ENCODE peak calls at places on chromosomes 6 and 20, in four cellular contexts. One of them, this sample, is unnamed.

GRCh38 chr6:3516094-3516493 is 59.2 kb upstream of the SLC22A23 start:
- DNase-seq in K562: no peak
- DNase-seq in GM12878: no peak
- DNase-seq in HepG2: no peak
- DNase-seq in this sample: no peak

GRCh38 chr6:168017629-168018028 is 20.2 kb downstream of the KIF25 start:
- DNase-seq in K562: no peak
- DNase-seq in GM12878: no peak
- DNase-seq in HepG2: no peak
- DNase-seq in this sample: peak; percentile 20

GRCh38 chr6:56657364-56657763 is 14.7 kb upstream of the DST start:
- DNase-seq in K562: no peak
- DNase-seq in GM12878: no peak
- DNase-seq in HepG2: no peak
- DNase-seq in this sample: no peak

GRCh38 chr6:85865665-85866372 is 223.1 kb upstream of the SYNCRIP start:
- DNase-seq in K562: no peak
- DNase-seq in GM12878: no peak
- DNase-seq in HepG2: peak; percentile 74
- DNase-seq in this sample: no peak

GRCh38 chr6:80022803-80023202 is 18.4 kb downstream of the TTK start:
- DNase-seq in K562: no peak
- DNase-seq in GM12878: no peak
- DNase-seq in HepG2: no peak
- DNase-seq in this sample: no peak

GRCh38 chr6:136613477-136613876 is 63.3 kb upstream of the MAP7 start:
- DNase-seq in K562: no peak
- DNase-seq in GM12878: no peak
- DNase-seq in HepG2: no peak
- DNase-seq in this sample: no peak

GRCh38 chr6:15879372-15880261 is 216.8 kb upstream of the DTNBP1 start:
- DNase-seq in K562: peak; percentile 71
- DNase-seq in GM12878: no peak
- DNase-seq in HepG2: no peak
- DNase-seq in this sample: no peak

GRCh38 chr6:44082872-44083321 is 44.4 kb downstream of the MRPL14 start:
- DNase-seq in K562: no peak
- DNase-seq in GM12878: no peak
- DNase-seq in HepG2: no peak
- DNase-seq in this sample: no peak

GRCh38 chr6:84568971-84569370 is 195.4 kb downstream of the TBX18 start:
- DNase-seq in K562: no peak
- DNase-seq in GM12878: no peak
- DNase-seq in HepG2: no peak
- DNase-seq in this sample: no peak

GRCh38 chr20:51404297-51405060 is 138.0 kb downstream of the NFATC2 start:
- DNase-seq in K562: no peak
- DNase-seq in GM12878: peak; percentile 80
- DNase-seq in HepG2: no peak
- DNase-seq in this sample: no peak

GRCh38 chr6:16850332-16851022 is 89.2 kb upstream of the ATXN1 start:
- DNase-seq in K562: no peak
- DNase-seq in GM12878: no peak
- DNase-seq in HepG2: no peak
- DNase-seq in this sample: no peak

GRCh38 chr6:28643017-28643740 is 117.5 kb downstream of the GPX5 start:
- DNase-seq in K562: peak; percentile 40
- DNase-seq in GM12878: peak; percentile 36
- DNase-seq in HepG2: peak; percentile 69
- DNase-seq in this sample: peak; percentile 70

GRCh38 chr20:31542201-31542842 is 28.1 kb downstream of the HM13 start:
- DNase-seq in K562: no peak
- DNase-seq in GM12878: no peak
- DNase-seq in HepG2: no peak
- DNase-seq in this sample: no peak

GRCh38 chr6:168232989-168233874 is 86.3 kb downstream of the DACT2 start:
- DNase-seq in K562: no peak
- DNase-seq in GM12878: no peak
- DNase-seq in HepG2: no peak
- DNase-seq in this sample: no peak

GRCh38 chr20:33821270-33821836 is 10.2 kb downstream of the CHMP4B start:
- DNase-seq in K562: no peak
- DNase-seq in GM12878: no peak
- DNase-seq in HepG2: no peak
- DNase-seq in this sample: no peak

GRCh38 chr6:110574817-110575216 is 98.4 kb upstream of the SLC22A16 start:
- DNase-seq in K562: no peak
- DNase-seq in GM12878: no peak
- DNase-seq in HepG2: no peak
- DNase-seq in this sample: no peak

GRCh38 chr6:168628732-168629245 is 187.8 kb downstream of the SMOC2 start:
- DNase-seq in K562: no peak
- DNase-seq in GM12878: no peak
- DNase-seq in HepG2: no peak
- DNase-seq in this sample: no peak

GRCh38 chr20:32333988-32334885 is 23.9 kb upstream of the ASXL1 start:
- DNase-seq in K562: peak; percentile 73
- DNase-seq in GM12878: no peak
- DNase-seq in HepG2: no peak
- DNase-seq in this sample: no peak

GRCh38 chr6:31940256-31940664 is 5.6 kb upstream of the CFB start:
- DNase-seq in K562: no peak
- DNase-seq in GM12878: no peak
- DNase-seq in HepG2: peak; percentile 78
- DNase-seq in this sample: no peak

GRCh38 chr6:35668708-35669440 is 19.8 kb downstream of the FKBP5 start:
- DNase-seq in K562: no peak
- DNase-seq in GM12878: no peak
- DNase-seq in HepG2: no peak
- DNase-seq in this sample: no peak

GRCh38 chr6:44257007-44257752 is at the start of gene SLC35B2:
- DNase-seq in K562: peak; percentile 94
- DNase-seq in GM12878: no peak
- DNase-seq in HepG2: peak; percentile 88
- DNase-seq in this sample: no peak

GRCh38 chr20:17225891-17226409 is 890 bp upstream of the PCSK2 start:
- DNase-seq in K562: no peak
- DNase-seq in GM12878: no peak
- DNase-seq in HepG2: no peak
- DNase-seq in this sample: no peak

GRCh38 chr6:43658161-43658560 is 13.3 kb downstream of the RSPH9 start:
- DNase-seq in K562: no peak
- DNase-seq in GM12878: no peak
- DNase-seq in HepG2: no peak
- DNase-seq in this sample: no peak

GRCh38 chr6:135871878-135872277 is 20.4 kb downstream of the PDE7B start:
- DNase-seq in K562: no peak
- DNase-seq in GM12878: no peak
- DNase-seq in HepG2: no peak
- DNase-seq in this sample: no peak

GRCh38 chr20:47546184-47547033 is 44.7 kb downstream of the NCOA3 start:
- DNase-seq in K562: no peak
- DNase-seq in GM12878: no peak
- DNase-seq in HepG2: no peak
- DNase-seq in this sample: no peak

GRCh38 chr20:6504826-6505225 is 262.7 kb upstream of the BMP2 start:
- DNase-seq in K562: no peak
- DNase-seq in GM12878: no peak
- DNase-seq in HepG2: no peak
- DNase-seq in this sample: no peak

DNA sequence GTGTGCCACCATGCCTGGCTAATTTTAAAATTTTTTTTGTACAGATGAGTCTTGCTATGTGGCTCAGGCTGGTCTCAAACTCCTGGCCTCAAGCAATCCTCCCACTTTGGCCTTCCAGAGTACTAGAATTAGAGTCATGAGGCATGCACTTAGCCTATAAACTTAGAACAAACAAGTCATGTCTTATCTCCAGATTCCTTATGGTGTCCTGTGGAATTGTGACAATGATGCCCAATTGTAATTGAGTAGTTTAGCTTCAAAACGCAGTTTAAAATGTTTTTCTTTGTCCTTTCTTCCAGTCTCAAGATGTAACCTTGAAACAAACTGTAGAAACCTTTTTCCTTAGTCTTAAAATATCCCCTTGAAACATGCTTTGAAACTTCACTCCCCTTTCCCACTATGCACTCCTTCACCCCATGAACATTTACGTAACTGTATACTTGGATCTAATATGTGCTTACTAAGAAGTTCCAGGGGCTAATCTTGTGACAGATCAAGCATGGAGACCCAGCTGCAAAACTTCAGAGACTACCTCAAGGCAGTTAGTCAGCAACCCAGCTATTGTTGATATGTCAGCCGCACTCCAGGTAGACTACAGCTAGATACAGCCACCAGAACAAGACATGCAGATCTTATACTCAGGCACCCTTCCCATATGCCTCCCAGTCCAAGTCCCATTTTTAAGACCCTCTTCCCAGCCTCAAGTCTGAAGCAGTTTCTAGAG is 46.2 kb downstream of the MAN1A1 start:
- DNase-seq in K562: no peak
- DNase-seq in GM12878: no peak
- DNase-seq in HepG2: no peak
- DNase-seq in this sample: no peak
- TF ChIP-seq CBX5 in K562: no peak
- TF ChIP-seq CBX5 in GM12878: no peak
- TF ChIP-seq CBX5 in HepG2: no peak
- TF ChIP-seq CBX5 in this sample: no peak

GRCh38 chr20:3237958-3238615 is 903 bp downstream of the SLC4A11 start:
- DNase-seq in K562: no peak
- DNase-seq in GM12878: no peak
- DNase-seq in HepG2: no peak
- DNase-seq in this sample: peak; percentile 78
- TF ChIP-seq CBX5 in K562: no peak
- TF ChIP-seq CBX5 in GM12878: no peak
- TF ChIP-seq CBX5 in HepG2: no peak
- TF ChIP-seq CBX5 in this sample: no peak

DNA sequence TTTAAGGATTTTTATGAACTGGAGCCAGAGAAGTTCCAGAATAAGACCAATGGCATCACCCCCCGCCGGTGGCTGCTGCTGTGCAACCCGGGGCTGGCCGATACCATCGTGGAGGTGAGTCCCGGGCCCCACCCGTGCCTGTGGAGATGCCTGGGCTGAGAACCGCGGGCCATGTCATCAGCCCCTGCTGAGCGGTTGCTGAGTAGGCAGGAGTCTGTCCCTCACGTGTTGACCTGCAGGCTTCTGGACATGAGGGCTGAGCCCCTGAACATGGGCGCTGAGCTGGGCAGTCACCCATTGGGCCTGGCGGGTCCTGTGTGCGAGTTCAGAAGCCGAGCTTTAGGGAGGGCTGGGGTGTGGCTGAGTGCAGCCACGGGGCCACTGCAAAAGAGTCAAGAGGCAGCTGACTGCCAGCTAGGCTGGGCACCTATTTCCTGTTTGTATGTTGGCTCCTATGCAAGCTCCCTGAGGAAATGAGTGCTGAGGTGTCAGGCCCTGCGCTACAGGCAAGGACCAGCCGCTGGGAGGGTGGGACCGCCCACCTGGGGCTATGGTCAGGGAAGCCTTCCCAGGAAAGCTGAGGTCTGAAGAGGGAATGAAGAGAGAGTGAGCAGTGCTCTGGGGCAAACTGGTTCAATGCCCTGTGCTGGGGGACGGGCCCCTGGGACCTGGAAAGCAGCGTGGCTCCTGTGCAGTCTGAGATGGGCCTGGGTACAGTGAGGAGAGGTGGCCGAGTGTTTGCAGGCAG is 34.3 kb downstream of the PYGB start:
- DNase-seq in K562: no peak
- DNase-seq in GM12878: no peak
- DNase-seq in HepG2: no peak
- DNase-seq in this sample: no peak
- TF ChIP-seq CBX5 in K562: no peak
- TF ChIP-seq CBX5 in GM12878: no peak
- TF ChIP-seq CBX5 in HepG2: no peak
- TF ChIP-seq CBX5 in this sample: no peak

DNA sequence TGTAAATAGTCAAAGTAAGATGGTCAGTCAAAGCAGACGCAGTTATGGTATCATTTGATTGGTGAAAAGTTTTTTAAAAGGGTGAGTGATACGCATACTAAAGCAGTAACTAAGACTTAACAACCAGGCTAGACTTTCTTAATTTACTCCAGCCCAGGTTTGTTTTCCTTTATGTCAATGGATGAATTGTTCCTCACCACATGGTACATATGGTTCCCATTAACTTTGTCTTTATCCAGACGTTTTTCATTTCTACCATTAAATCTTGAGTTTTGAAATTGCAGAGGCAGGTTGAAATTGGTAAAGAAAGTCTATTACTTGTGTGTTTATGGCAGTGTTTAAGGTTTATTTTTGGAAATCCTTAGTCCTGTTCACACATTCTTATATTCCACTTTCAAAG is 98.5 kb upstream of the SCGN start:
- DNase-seq in K562: no peak
- DNase-seq in GM12878: no peak
- DNase-seq in HepG2: no peak
- DNase-seq in this sample: no peak
- TF ChIP-seq CBX5 in K562: no peak
- TF ChIP-seq CBX5 in GM12878: no peak
- TF ChIP-seq CBX5 in HepG2: no peak
- TF ChIP-seq CBX5 in this sample: no peak

DNA sequence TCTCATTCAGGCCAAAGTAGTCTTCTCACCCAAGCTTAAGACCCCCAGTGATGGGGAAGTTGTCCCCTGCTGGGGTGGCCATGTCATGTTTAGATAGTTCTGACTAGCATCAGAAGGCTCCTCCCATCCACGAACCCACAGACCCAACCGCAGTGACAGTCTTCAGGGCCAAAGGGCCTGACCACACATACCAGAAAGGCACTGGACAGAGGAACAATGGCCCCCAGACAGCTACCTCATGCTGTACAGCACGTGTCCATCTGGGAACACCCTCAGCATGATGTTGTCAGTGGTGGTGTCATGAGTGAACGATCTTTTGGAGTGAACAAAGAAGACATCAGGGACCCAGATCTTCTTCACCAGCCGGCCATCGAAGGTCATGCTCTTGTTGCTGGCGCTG is 46.3 kb downstream of the GABRR2 start:
- DNase-seq in K562: no peak
- DNase-seq in GM12878: no peak
- DNase-seq in HepG2: no peak
- DNase-seq in this sample: no peak
- TF ChIP-seq CBX5 in K562: no peak
- TF ChIP-seq CBX5 in GM12878: no peak
- TF ChIP-seq CBX5 in HepG2: no peak
- TF ChIP-seq CBX5 in this sample: no peak

GRCh38 chr20:50067018-50067417 is 45.9 kb downstream of the UBE2V1 start:
- DNase-seq in K562: no peak
- DNase-seq in GM12878: no peak
- DNase-seq in HepG2: no peak
- DNase-seq in this sample: no peak
- TF ChIP-seq CBX5 in K562: no peak
- TF ChIP-seq CBX5 in GM12878: no peak
- TF ChIP-seq CBX5 in HepG2: no peak
- TF ChIP-seq CBX5 in this sample: no peak

GRCh38 chr6:70289299-70289698 is 13.6 kb downstream of the COL9A1 start:
- DNase-seq in K562: no peak
- DNase-seq in GM12878: no peak
- DNase-seq in HepG2: peak; percentile 14
- DNase-seq in this sample: no peak
- TF ChIP-seq CBX5 in K562: no peak
- TF ChIP-seq CBX5 in GM12878: no peak
- TF ChIP-seq CBX5 in HepG2: no peak
- TF ChIP-seq CBX5 in this sample: no peak

GRCh38 chr6:89067796-89068195 is 12.8 kb upstream of the PNRC1 start:
- DNase-seq in K562: no peak
- DNase-seq in GM12878: no peak
- DNase-seq in HepG2: no peak
- DNase-seq in this sample: no peak
- TF ChIP-seq CBX5 in K562: no peak
- TF ChIP-seq CBX5 in GM12878: no peak
- TF ChIP-seq CBX5 in HepG2: no peak
- TF ChIP-seq CBX5 in this sample: no peak

This sample was measured in H1.